ENCODE peak calls at places on chromosomes 5 and 9, in five cellular contexts. One of them, this sample, is unnamed.

GRCh38 chr5:122330881-122331280 is 18.8 kb downstream of the SNCAIP start:
- DNase-seq in aorta: no peak
- DNase-seq in transverse colon: no peak
- DNase-seq in CD8-positive, alpha-beta T cell: no peak
- DNase-seq in astrocyte: no peak
- DNase-seq in this sample: no peak

GRCh38 chr5:34409376-34409775 is 246.8 kb upstream of the RAI14 start:
- DNase-seq in transverse colon: no peak
- DNase-seq in CD8-positive, alpha-beta T cell: no peak
- DNase-seq in aorta: no peak
- DNase-seq in astrocyte: no peak
- DNase-seq in this sample: no peak

GRCh38 chr5:107404595-107405366 is 266.0 kb downstream of the EFNA5 start:
- DNase-seq in astrocyte: no peak
- DNase-seq in CD8-positive, alpha-beta T cell: no peak
- DNase-seq in transverse colon: no peak
- DNase-seq in aorta: no peak
- DNase-seq in this sample: no peak

GRCh38 chr5:125717209-125717608 is 706.0 kb upstream of the GRAMD2B start:
- DNase-seq in astrocyte: peak; percentile 93
- DNase-seq in transverse colon: no peak
- DNase-seq in CD8-positive, alpha-beta T cell: no peak
- DNase-seq in aorta: no peak
- DNase-seq in this sample: no peak

GRCh38 chr5:132254321-132254977 is 3.0 kb upstream of the PDLIM4 start:
- DNase-seq in CD8-positive, alpha-beta T cell: no peak
- DNase-seq in astrocyte: no peak
- DNase-seq in transverse colon: peak; percentile 11
- DNase-seq in aorta: peak; percentile 80
- DNase-seq in this sample: no peak

GRCh38 chr5:15354011-15354410 is 146.0 kb upstream of the FBXL7 start:
- DNase-seq in CD8-positive, alpha-beta T cell: no peak
- DNase-seq in aorta: no peak
- DNase-seq in astrocyte: no peak
- DNase-seq in transverse colon: no peak
- DNase-seq in this sample: no peak

GRCh38 chr9:130997395-130997684 is 11.6 kb upstream of the LAMC3 start:
- DNase-seq in aorta: no peak
- DNase-seq in CD8-positive, alpha-beta T cell: no peak
- DNase-seq in astrocyte: no peak
- DNase-seq in transverse colon: no peak
- DNase-seq in this sample: no peak

GRCh38 chr5:37816883-37817282 is 23.0 kb downstream of the GDNF start:
- DNase-seq in aorta: no peak
- DNase-seq in astrocyte: no peak
- DNase-seq in CD8-positive, alpha-beta T cell: no peak
- DNase-seq in transverse colon: no peak
- DNase-seq in this sample: no peak

GRCh38 chr9:95242613-95243012 is 74.9 kb downstream of the FANCC start:
- DNase-seq in CD8-positive, alpha-beta T cell: no peak
- DNase-seq in transverse colon: no peak
- DNase-seq in aorta: no peak
- DNase-seq in astrocyte: no peak
- DNase-seq in this sample: no peak

GRCh38 chr5:127042593-127042992 is 12.2 kb upstream of the MARCHF3 start:
- DNase-seq in astrocyte: no peak
- DNase-seq in aorta: no peak
- DNase-seq in CD8-positive, alpha-beta T cell: no peak
- DNase-seq in transverse colon: no peak
- DNase-seq in this sample: no peak

GRCh38 chr5:115575167-115576070 is 26.9 kb downstream of the TICAM2 start:
- DNase-seq in CD8-positive, alpha-beta T cell: no peak
- DNase-seq in aorta: no peak
- DNase-seq in transverse colon: no peak
- DNase-seq in astrocyte: peak; percentile 87
- DNase-seq in this sample: no peak

GRCh38 chr5:35229076-35230042 is 928 bp downstream of the PRLR start:
- DNase-seq in aorta: no peak
- DNase-seq in astrocyte: no peak
- DNase-seq in transverse colon: peak; percentile 62
- DNase-seq in CD8-positive, alpha-beta T cell: no peak
- DNase-seq in this sample: no peak

GRCh38 chr5:77354454-77354853 is 137.7 kb downstream of the WDR41 start:
- DNase-seq in astrocyte: no peak
- DNase-seq in CD8-positive, alpha-beta T cell: no peak
- DNase-seq in transverse colon: no peak
- DNase-seq in aorta: no peak
- DNase-seq in this sample: no peak

GRCh38 chr5:131622633-131623032 is 12.4 kb downstream of the RAPGEF6 start:
- DNase-seq in CD8-positive, alpha-beta T cell: no peak
- DNase-seq in transverse colon: no peak
- DNase-seq in aorta: no peak
- DNase-seq in astrocyte: peak; percentile 71
- DNase-seq in this sample: no peak

GRCh38 chr5:132260714-132261615 is 3.5 kb downstream of the PDLIM4 start:
- DNase-seq in CD8-positive, alpha-beta T cell: peak; percentile 11
- DNase-seq in transverse colon: peak; percentile 46
- DNase-seq in astrocyte: peak; percentile 96
- DNase-seq in aorta: peak; percentile 79
- DNase-seq in this sample: peak; percentile 26

GRCh38 chr9:77575785-77576184 is 72.3 kb downstream of the GNA14 start:
- DNase-seq in transverse colon: no peak
- DNase-seq in astrocyte: peak; percentile 10
- DNase-seq in aorta: no peak
- DNase-seq in CD8-positive, alpha-beta T cell: no peak
- DNase-seq in this sample: no peak

GRCh38 chr9:86413966-86414880 is 60.0 kb upstream of the TUT7 start:
- DNase-seq in CD8-positive, alpha-beta T cell: no peak
- DNase-seq in aorta: no peak
- DNase-seq in transverse colon: no peak
- DNase-seq in astrocyte: peak; percentile 12
- DNase-seq in this sample: no peak

GRCh38 chr9:114387678-114388431 is at the start of gene AKNA:
- DNase-seq in astrocyte: peak; percentile 69
- DNase-seq in aorta: peak; percentile 92
- DNase-seq in transverse colon: peak; percentile 86
- DNase-seq in CD8-positive, alpha-beta T cell: peak; percentile 89
- DNase-seq in this sample: no peak

GRCh38 chr5:134130239-134130945 is 15.9 kb downstream of the TCF7 start:
- DNase-seq in CD8-positive, alpha-beta T cell: no peak
- DNase-seq in transverse colon: no peak
- DNase-seq in astrocyte: no peak
- DNase-seq in aorta: peak; percentile 33
- DNase-seq in this sample: no peak

GRCh38 chr9:100602302-100602930 is 24.5 kb downstream of the CAVIN4 start:
- DNase-seq in CD8-positive, alpha-beta T cell: no peak
- DNase-seq in transverse colon: no peak
- DNase-seq in aorta: no peak
- DNase-seq in astrocyte: peak; percentile 27
- DNase-seq in this sample: no peak

GRCh38 chr9:125409637-125410521 is 148.3 kb downstream of the GAPVD1 start:
- DNase-seq in astrocyte: peak; percentile 56
- DNase-seq in transverse colon: no peak
- DNase-seq in aorta: peak; percentile 38
- DNase-seq in CD8-positive, alpha-beta T cell: no peak
- DNase-seq in this sample: no peak

GRCh38 chr5:90957906-90958305 is 399.3 kb downstream of the ADGRV1 start:
- DNase-seq in transverse colon: no peak
- DNase-seq in CD8-positive, alpha-beta T cell: no peak
- DNase-seq in aorta: no peak
- DNase-seq in astrocyte: no peak
- DNase-seq in this sample: no peak

GRCh38 chr5:93873211-93873736 is 131.9 kb upstream of the POU5F2 start:
- DNase-seq in transverse colon: no peak
- DNase-seq in CD8-positive, alpha-beta T cell: no peak
- DNase-seq in astrocyte: no peak
- DNase-seq in aorta: no peak
- DNase-seq in this sample: no peak
- H3K27ac ChIP-seq in transverse colon: no peak overlapping the region
- H3K27ac ChIP-seq in CD8-positive, alpha-beta T cell: no peak overlapping the region
- H3K27ac ChIP-seq in astrocyte: no peak overlapping the region
- H3K27ac ChIP-seq in aorta: no peak overlapping the region
- H3K27ac ChIP-seq in this sample: no peak overlapping the region

GRCh38 chr5:116577064-116577788 is 2.6 kb upstream of the SEMA6A start:
- DNase-seq in transverse colon: no peak
- DNase-seq in aorta: no peak
- DNase-seq in astrocyte: no peak
- DNase-seq in CD8-positive, alpha-beta T cell: no peak
- DNase-seq in this sample: no peak

GRCh38 chr5:116574682-116575634 is at the start of gene SEMA6A:
- DNase-seq in astrocyte: peak; percentile 81
- DNase-seq in transverse colon: peak; percentile 96
- DNase-seq in aorta: peak; percentile 87
- DNase-seq in CD8-positive, alpha-beta T cell: no peak
- DNase-seq in this sample: peak; percentile 79

GRCh38 chr5:116573617-116574431 is 799 bp downstream of the SEMA6A start:
- DNase-seq in aorta: no peak
- DNase-seq in astrocyte: no peak
- DNase-seq in transverse colon: peak; percentile 27
- DNase-seq in CD8-positive, alpha-beta T cell: no peak
- DNase-seq in this sample: no peak

GRCh38 chr5:116576043-116576713 is 1.6 kb upstream of the SEMA6A start:
- DNase-seq in astrocyte: peak; percentile 16
- DNase-seq in CD8-positive, alpha-beta T cell: no peak
- DNase-seq in aorta: peak; percentile 58
- DNase-seq in transverse colon: peak; percentile 71
- DNase-seq in this sample: no peak

DNA sequence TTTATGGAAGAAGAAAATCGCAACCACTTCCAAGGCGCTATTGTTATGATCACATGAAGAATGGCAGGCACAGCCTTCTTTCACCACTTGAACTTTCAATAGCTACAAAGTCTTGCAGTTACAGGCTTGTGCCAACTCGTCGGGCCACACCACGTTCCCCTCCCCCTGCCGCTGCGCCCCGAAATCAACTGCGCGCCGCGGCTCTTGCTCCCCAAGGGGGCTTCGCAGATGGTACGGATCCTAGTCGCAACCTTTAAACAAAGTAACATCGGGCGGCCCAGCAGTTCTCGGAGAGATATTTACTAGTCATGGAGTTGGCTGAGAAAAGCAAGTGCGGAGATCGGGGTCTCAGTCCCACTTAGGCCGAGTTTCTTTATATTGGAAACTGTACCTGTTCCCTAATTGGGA is 1.0 kb upstream of the SEMA6A start:
- DNase-seq in CD8-positive, alpha-beta T cell: no peak
- DNase-seq in aorta: no peak
- DNase-seq in transverse colon: peak; percentile 29
- DNase-seq in astrocyte: no peak
- DNase-seq in this sample: no peak
- H3K27ac ChIP-seq in CD8-positive, alpha-beta T cell: no peak overlapping the region
- H3K27ac ChIP-seq in aorta: no peak overlapping the region
- H3K27ac ChIP-seq in transverse colon: peak overlapping the region; percentile 91
- H3K27ac ChIP-seq in astrocyte: no peak overlapping the region
- H3K27ac ChIP-seq in this sample: peak overlapping the region; percentile 64

GRCh38 chr9:134355561-134356278 is 29.5 kb downstream of the RXRA start:
- DNase-seq in transverse colon: peak; percentile 79
- DNase-seq in aorta: no peak
- DNase-seq in CD8-positive, alpha-beta T cell: no peak
- DNase-seq in astrocyte: no peak
- DNase-seq in this sample: no peak
- H3K27ac ChIP-seq in transverse colon: peak overlapping the region; percentile 70
- H3K27ac ChIP-seq in aorta: no peak overlapping the region
- H3K27ac ChIP-seq in CD8-positive, alpha-beta T cell: no peak overlapping the region
- H3K27ac ChIP-seq in astrocyte: no peak overlapping the region
- H3K27ac ChIP-seq in this sample: peak overlapping the region; percentile 88

GRCh38 chr5:177459819-177460628 is 13.4 kb downstream of the DBN1 start:
- DNase-seq in transverse colon: no peak
- DNase-seq in astrocyte: no peak
- DNase-seq in CD8-positive, alpha-beta T cell: no peak
- DNase-seq in aorta: no peak
- DNase-seq in this sample: no peak
- H3K27ac ChIP-seq in transverse colon: no peak overlapping the region
- H3K27ac ChIP-seq in astrocyte: no peak overlapping the region
- H3K27ac ChIP-seq in CD8-positive, alpha-beta T cell: no peak overlapping the region
- H3K27ac ChIP-seq in aorta: no peak overlapping the region
- H3K27ac ChIP-seq in this sample: no peak overlapping the region

DNA sequence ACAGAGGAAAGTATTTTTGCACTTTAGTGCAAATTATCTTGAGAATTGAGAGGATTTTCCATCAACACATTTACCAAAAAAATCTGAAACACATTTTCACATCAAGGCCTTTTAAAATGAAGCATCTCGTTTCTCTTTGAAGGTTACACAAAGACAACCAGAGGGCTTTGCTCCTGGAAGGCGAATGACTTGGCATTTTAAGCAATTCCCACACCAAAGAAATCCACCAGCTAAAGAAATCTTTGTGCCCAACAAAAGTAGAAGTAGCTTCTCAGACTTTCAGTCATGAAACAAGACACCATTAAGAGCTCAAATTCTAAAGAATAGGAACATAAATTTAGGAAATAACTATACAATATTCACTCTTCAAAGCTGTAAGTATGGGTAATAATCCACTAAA is 59.9 kb downstream of the HABP4 start:
- DNase-seq in aorta: no peak
- DNase-seq in astrocyte: no peak
- DNase-seq in CD8-positive, alpha-beta T cell: no peak
- DNase-seq in transverse colon: no peak
- DNase-seq in this sample: no peak
- H3K27ac ChIP-seq in aorta: no peak overlapping the region
- H3K27ac ChIP-seq in astrocyte: no peak overlapping the region
- H3K27ac ChIP-seq in CD8-positive, alpha-beta T cell: no peak overlapping the region
- H3K27ac ChIP-seq in transverse colon: no peak overlapping the region
- H3K27ac ChIP-seq in this sample: no peak overlapping the region

GRCh38 chr9:35657327-35658143 is at the start of gene RMRP:
- DNase-seq in CD8-positive, alpha-beta T cell: peak; percentile 80
- DNase-seq in aorta: peak; percentile 98
- DNase-seq in astrocyte: peak; percentile 99
- DNase-seq in transverse colon: peak; percentile 97
- DNase-seq in this sample: peak; percentile 97
- H3K27ac ChIP-seq in CD8-positive, alpha-beta T cell: peak within 1 kb of the TSS; percentile 100
- H3K27ac ChIP-seq in aorta: peak within 1 kb of the TSS; percentile 77
- H3K27ac ChIP-seq in astrocyte: peak within 1 kb of the TSS; percentile 100
- H3K27ac ChIP-seq in transverse colon: peak within 1 kb of the TSS; percentile 98
- H3K27ac ChIP-seq in this sample: peak within 1 kb of the TSS; percentile 86

DNA sequence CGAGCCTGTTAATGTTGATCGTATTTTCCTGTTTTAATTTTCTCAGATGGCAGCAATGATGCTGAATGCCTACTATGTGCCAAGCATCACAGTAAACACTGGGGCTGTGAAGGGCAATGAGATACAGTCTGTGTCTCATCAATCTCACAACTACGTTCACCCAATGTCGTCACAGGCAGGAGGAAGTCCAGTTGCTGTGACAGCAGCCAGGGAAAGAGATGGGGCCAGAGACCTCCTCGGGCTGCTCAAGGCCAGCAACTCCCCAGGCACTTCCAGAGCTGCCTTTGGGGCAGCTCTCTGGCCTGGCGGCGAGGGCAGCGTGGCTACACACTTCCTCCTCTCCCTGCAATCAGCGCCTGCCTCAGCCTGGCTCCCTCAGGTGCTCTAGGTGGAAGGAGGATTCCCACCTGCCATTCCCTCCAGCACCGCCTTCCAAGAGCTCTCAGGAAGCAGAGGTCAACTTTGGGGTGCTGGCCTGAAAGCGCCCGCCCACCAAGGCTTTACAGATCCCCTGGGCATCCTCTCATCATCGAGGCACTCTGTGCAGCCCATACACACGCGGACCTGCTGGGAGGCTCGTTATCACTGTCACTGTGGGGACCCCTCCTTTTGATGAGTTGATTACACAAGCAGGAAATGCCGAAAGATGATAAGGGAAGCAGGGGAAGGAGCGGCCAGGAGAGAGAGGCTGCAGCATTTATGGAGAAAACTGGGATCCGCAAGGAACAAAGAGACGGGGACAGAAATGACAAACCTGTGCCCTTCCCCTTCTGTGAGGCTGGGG is 159.2 kb downstream of the ZDHHC21 start:
- DNase-seq in aorta: no peak
- DNase-seq in CD8-positive, alpha-beta T cell: no peak
- DNase-seq in astrocyte: no peak
- DNase-seq in transverse colon: no peak
- DNase-seq in this sample: no peak
- H3K27ac ChIP-seq in aorta: no peak overlapping the region
- H3K27ac ChIP-seq in CD8-positive, alpha-beta T cell: no peak overlapping the region
- H3K27ac ChIP-seq in astrocyte: no peak overlapping the region
- H3K27ac ChIP-seq in transverse colon: no peak overlapping the region
- H3K27ac ChIP-seq in this sample: no peak overlapping the region